ENCODE peak calls at places on chromosomes 4 and X, in eight cellular contexts. O is HuH-7.5; U is upper lobe of right lung; H is stimulated activated CD8-positive, alpha-beta memory T cell treated with anti-CD3 and anti-CD28 coated beads, Interleukin-4, amount 100 ng/mL, for 4 hours; V is ELR; P is breast epithelium; Z is activated T-helper 1 cell treated with anti-CD3 and anti-CD28 coated beads, Interleukin-12 subunit alpha, Interleukin-12 subunit beta, Interleukin-2, Interleukin-4 antibody, amounts not matched to agents 30 ng/mL and 10 ng/mL and 1 ng/mL, durations not matched to agents 14 hours and 24 hours and 36 hours; Y is NCI-H187. F is an unnamed sample.

GRCh38 chrX:23902419-23902818 is 5.3 kb downstream of the APOO start:
- DNase-seq in O (peak; percentile 23), U (no peak), H (no peak), V (peak; percentile 72), P (no peak), Z (no peak), Y (peak; percentile 18), F (peak; percentile 11)

GRCh38 chr4:82624819-82625218 is 63.0 kb upstream of the TMEM150C start:
- DNase-seq in O (no peak), U (no peak), H (no peak), V (no peak), P (no peak), Z (no peak), Y (no peak), F (no peak)

GRCh38 chr4:180557348-180557747 is 1685.9 kb upstream of the TENM3 start:
- DNase-seq in O (no peak), U (no peak), H (no peak), V (no peak), P (no peak), Z (no peak), Y (no peak), F (no peak)

GRCh38 chr4:72432282-72432681 is 136.7 kb downstream of the ADAMTS3 start:
- DNase-seq in O (no peak), U (no peak), H (no peak), V (no peak), P (no peak), Z (no peak), Y (no peak), F (no peak)

GRCh38 chrX:68146054-68146453 is 287.2 kb downstream of the OPHN1 start:
- DNase-seq in O (no peak), U (no peak), H (no peak), V (peak; percentile 51), P (no peak), Z (no peak), Y (no peak), F (no peak)

GRCh38 chr4:11748169-11748872 is 319.6 kb upstream of the HS3ST1 start:
- DNase-seq in O (no peak), U (no peak), H (no peak), V (peak; percentile 17), P (no peak), Z (no peak), Y (no peak), F (no peak)

GRCh38 chr4:62194342-62194741 is 994.2 kb downstream of the ADGRL3 start:
- DNase-seq in O (no peak), U (no peak), H (no peak), V (no peak), P (no peak), Z (no peak), Y (no peak), F (no peak)

GRCh38 chr4:88803600-88804096 is 106.0 kb upstream of the NAP1L5 start:
- DNase-seq in O (no peak), U (no peak), H (no peak), V (peak; percentile 90), P (peak; percentile 47), Z (peak; percentile 17), Y (no peak), F (peak; percentile 13)